ENCODE peak calls at places on chromosomes 11 and 22, in four cellular contexts. One of them, this sample, is unnamed.

GRCh38 chr11:76664578-76665061 is 5.9 kb downstream of the LRRC32 start:
- DNase-seq in SJSA1: no peak
- DNase-seq in GM23338: no peak
- DNase-seq in T-helper 1 cell: no peak
- DNase-seq in this sample: no peak

GRCh38 chr11:122267602-122268001 is 151.6 kb upstream of the BLID start:
- DNase-seq in GM23338: peak; percentile 17
- DNase-seq in SJSA1: no peak
- DNase-seq in T-helper 1 cell: no peak
- DNase-seq in this sample: no peak

GRCh38 chr11:15929371-15929801 is 427.0 kb downstream of the SOX6 start:
- DNase-seq in T-helper 1 cell: no peak
- DNase-seq in SJSA1: peak; percentile 34
- DNase-seq in GM23338: no peak
- DNase-seq in this sample: no peak

GRCh38 chr22:45317551-45318167 is 7.9 kb downstream of the FAM118A start:
- DNase-seq in T-helper 1 cell: peak; percentile 36
- DNase-seq in SJSA1: peak; percentile 77
- DNase-seq in GM23338: peak; percentile 68
- DNase-seq in this sample: no peak

GRCh38 chr22:38756631-38757463 is 1.0 kb upstream of the SUN2 start:
- DNase-seq in GM23338: no peak
- DNase-seq in T-helper 1 cell: no peak
- DNase-seq in SJSA1: no peak
- DNase-seq in this sample: peak; percentile 31

GRCh38 chr11:20501971-20502370 is 97.4 kb upstream of the SLC6A5 start:
- DNase-seq in SJSA1: no peak
- DNase-seq in GM23338: no peak
- DNase-seq in T-helper 1 cell: no peak
- DNase-seq in this sample: peak; percentile 42

GRCh38 chr11:57647960-57648776 is 1.5 kb downstream of the YPEL4 start:
- DNase-seq in GM23338: peak; percentile 35
- DNase-seq in T-helper 1 cell: no peak
- DNase-seq in SJSA1: no peak
- DNase-seq in this sample: peak; percentile 31

GRCh38 chr11:75949023-75949672 is 134.1 kb downstream of the UVRAG start:
- DNase-seq in GM23338: no peak
- DNase-seq in SJSA1: no peak
- DNase-seq in T-helper 1 cell: no peak
- DNase-seq in this sample: no peak

GRCh38 chr11:61337706-61338268 is 4.8 kb downstream of the TKFC start:
- DNase-seq in SJSA1: no peak
- DNase-seq in GM23338: no peak
- DNase-seq in T-helper 1 cell: no peak
- DNase-seq in this sample: no peak

GRCh38 chr11:9568854-9569587 is 4.4 kb upstream of the WEE1 start:
- DNase-seq in GM23338: peak; percentile 92
- DNase-seq in T-helper 1 cell: no peak
- DNase-seq in SJSA1: peak; percentile 49
- DNase-seq in this sample: no peak

GRCh38 chr11:46285594-46286033 is 8.2 kb downstream of the CREB3L1 start:
- DNase-seq in T-helper 1 cell: no peak
- DNase-seq in SJSA1: no peak
- DNase-seq in GM23338: peak; percentile 52
- DNase-seq in this sample: no peak

This sample was measured in NCI-H82.